ENCODE peak calls at places on chromosomes 11 and 22, in four cellular contexts. O is PC-3, A is heart right ventricle, E is substantia nigra. Q is an unnamed sample.

GRCh38 chr22:26139320-26139719 is 29.9 kb upstream of the SEZ6L start:
- DNase-seq in O (no peak), A (peak; percentile 10), E (peak; percentile 65), Q (no peak)

GRCh38 chr11:110147965-110148709 is 54.9 kb downstream of the ZC3H12C start:
- DNase-seq in O (peak; percentile 65), A (no peak), E (no peak), Q (no peak)

GRCh38 chr22:19900707-19901436 is 40.7 kb upstream of the COMT start:
- DNase-seq in O (no peak), A (no peak), E (no peak), Q (no peak)

GRCh38 chr11:75376175-75376574 is 23.1 kb upstream of the RPS3 start:
- DNase-seq in O (peak; percentile 15), A (no peak), E (no peak), Q (no peak)

GRCh38 chr22:20639343-20639742 is 131.9 kb downstream of the MED15 start:
- DNase-seq in O (no peak), A (no peak), E (no peak), Q (no peak)

GRCh38 chr11:16612801-16613400 is 125.5 kb upstream of the C11orf58 start:
- DNase-seq in O (no peak), A (peak; percentile 31), E (no peak), Q (no peak)

GRCh38 chr11:109237636-109238035 is 184.4 kb upstream of the C11orf87 start:
- DNase-seq in O (no peak), A (no peak), E (no peak), Q (no peak)

GRCh38 chr11:123195182-123196059 is at the start of gene CLMP:
- DNase-seq in O (peak; percentile 62), A (no peak), E (peak; percentile 48), Q (peak; percentile 54)

GRCh38 chr11:19962795-19963163 is 197.5 kb downstream of the DBX1 start:
- DNase-seq in O (no peak), A (no peak), E (no peak), Q (no peak)

GRCh38 chr11:3208272-3208671 is 10.3 kb downstream of the MRGPRG start:
- DNase-seq in O (no peak), A (no peak), E (no peak), Q (no peak)

GRCh38 chr22:36743011-36743410 is 32.9 kb downstream of the IFT27 start:
- DNase-seq in O (no peak), A (no peak), E (no peak), Q (no peak)

GRCh38 chr11:77278595-77279506 is 22.6 kb downstream of the GDPD4 start:
- DNase-seq in O (peak; percentile 80), A (no peak), E (no peak), Q (no peak)

GRCh38 chr22:48940988-48941902 is 886.4 kb downstream of the BRD1 start:
- DNase-seq in O (no peak), A (no peak), E (no peak), Q (no peak)

DNA sequence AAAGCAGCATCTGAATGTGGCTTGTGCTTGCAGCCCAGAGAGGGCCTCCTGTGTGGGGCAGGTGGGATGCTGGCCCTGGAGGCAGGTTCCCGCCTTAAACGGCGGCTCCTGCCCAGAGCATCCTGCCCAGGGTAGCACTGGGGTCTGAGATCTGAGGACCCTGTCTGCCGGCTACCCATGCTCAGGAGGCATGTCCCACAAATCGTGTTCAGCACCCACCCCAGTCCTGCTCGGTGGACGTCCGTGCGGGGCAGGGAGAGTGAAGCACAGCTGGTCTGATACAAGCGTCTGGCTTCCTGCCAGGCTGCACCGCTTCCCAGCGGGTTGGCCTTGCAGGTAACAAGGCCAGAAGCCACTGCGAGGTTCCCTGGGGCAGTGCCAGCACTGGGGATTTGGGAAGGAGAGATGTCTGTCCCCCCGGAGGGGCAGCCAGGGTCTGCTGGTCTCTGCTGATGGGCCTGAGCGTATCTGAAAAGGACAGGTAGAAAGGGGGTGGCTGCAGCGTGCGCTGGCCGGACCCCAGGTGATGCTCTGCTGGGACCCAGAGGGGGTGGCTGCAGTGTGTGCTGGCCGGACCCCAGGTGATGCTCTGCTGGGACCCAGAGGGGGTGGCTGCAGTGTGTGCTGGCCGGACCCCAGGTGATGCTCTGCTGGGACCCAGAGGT is 3.6 kb downstream of the TRABD start:
- DNase-seq in O (no peak), A (no peak), E (peak; percentile 91), Q (no peak)
- H3K27ac ChIP-seq in O (no peak overlapping the region), A (no peak overlapping the region), E (peak overlapping the region; percentile 66), Q (peak overlapping the region; percentile 77)

GRCh38 chr11:60948251-60948650 is 3.7 kb downstream of the SLC15A3 start:
- DNase-seq in O (no peak), A (no peak), E (no peak), Q (no peak)
- H3K27ac ChIP-seq in O (no peak overlapping the region), A (no peak overlapping the region), E (no peak overlapping the region), Q (no peak overlapping the region)

DNA sequence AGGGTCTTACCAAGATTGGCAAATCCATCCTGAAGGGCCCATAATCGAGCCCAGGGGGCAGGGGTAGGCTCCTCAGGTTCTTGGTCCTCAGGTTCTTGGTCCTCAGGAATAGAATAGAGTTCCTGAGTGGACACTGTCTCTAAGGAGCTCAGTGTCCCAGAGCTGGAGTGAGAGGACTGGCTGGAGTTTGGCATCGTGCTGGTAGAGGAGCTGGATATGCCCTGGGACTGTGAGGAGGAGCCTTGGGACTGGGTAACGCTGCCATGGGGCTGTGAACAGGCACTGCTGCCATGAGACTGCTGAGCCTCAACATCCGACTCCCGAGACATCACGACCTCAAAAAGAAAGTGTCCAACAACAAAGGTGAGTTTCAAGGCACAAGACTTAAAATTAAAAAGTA is 7.2 kb downstream of the CHEK2 start:
- DNase-seq in O (no peak), A (no peak), E (no peak), Q (no peak)
- H3K27ac ChIP-seq in O (no peak overlapping the region), A (no peak overlapping the region), E (no peak overlapping the region), Q (no peak overlapping the region)

DNA sequence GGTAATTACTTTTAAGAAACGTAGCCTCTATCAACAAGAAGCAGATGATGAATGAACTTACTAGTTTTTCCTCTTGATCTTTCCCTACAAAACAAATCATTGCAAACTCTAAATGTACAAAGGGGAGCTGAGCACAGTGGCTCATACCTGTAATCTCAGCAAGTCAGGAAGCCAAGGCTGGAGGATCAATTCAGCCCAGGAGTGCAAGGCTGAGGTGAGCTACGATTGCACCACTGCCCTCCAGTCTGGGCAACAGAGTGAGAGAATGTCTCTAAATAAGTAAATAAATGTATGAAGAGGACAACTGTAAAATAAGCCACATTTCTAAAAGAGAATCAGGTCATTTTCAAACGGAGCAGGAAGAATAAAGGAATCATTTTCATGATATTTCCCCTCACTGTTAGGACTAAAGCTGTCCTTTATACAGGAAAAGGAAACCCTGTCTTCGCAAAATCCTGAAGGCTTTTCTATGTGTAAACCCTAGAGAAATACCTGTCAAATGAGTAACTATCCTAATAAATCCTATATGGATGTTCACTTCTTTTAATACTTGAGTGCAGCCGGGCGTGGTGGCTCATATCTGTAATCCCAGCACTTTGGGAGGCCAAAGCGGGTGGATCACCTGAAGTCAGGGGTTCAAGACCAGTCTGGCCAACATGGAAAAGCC is 41.2 kb downstream of the RRAS2 start:
- DNase-seq in O (peak; percentile 74), A (no peak), E (no peak), Q (no peak)
- H3K27ac ChIP-seq in O (peak overlapping the region; percentile 69), A (no peak overlapping the region), E (no peak overlapping the region), Q (no peak overlapping the region)

GRCh38 chr11:73758451-73758850 is 2.4 kb downstream of the RAB6A start:
- DNase-seq in O (no peak), A (no peak), E (no peak), Q (no peak)
- H3K27ac ChIP-seq in O (no peak overlapping the region), A (no peak overlapping the region), E (no peak overlapping the region), Q (no peak overlapping the region)

GRCh38 chr22:22161924-22162851 is 82.4 kb upstream of the VPREB1 start:
- DNase-seq in O (no peak), A (no peak), E (no peak), Q (no peak)
- H3K27ac ChIP-seq in O (no peak overlapping the region), A (no peak overlapping the region), E (no peak overlapping the region), Q (no peak overlapping the region)

DNA sequence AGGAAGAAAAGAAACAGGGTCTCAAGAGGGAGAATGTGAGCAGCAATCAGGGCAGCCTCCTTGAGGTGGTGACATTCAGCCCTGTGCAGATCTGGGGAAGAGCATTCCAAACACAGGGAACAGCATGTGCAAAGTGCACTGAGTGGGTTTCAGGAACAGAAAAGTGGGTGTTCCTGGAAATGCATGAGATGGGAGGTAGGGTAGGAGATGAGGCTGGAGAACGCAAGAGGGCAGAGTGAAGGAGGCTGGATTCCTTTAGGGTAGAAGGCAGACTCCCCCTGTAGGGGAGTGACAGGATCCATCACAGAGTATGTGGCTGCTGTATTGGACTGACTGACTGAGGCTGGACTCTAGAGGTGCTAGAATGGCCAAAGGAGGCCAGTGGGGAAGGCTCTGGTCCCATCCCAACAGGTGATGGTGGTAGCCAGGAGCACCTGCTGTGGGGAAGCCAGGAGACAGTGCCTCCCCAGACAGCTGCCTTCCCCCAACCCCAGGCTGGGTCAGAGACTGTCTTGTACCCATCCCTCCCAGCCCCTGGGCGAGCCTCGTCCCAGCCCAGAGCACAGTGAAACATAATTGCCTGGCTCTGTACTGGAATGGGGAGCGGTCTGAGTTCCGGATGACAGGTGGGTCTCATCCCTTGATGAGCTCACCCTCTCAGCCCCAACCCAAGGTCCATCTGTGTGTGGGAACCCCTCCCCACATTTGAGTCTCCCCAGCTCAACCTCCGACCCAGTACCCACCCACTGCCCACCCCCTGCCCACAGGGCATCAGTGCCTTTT is 419.4 kb downstream of the MN1 start:
- DNase-seq in O (no peak), A (no peak), E (no peak), Q (no peak)
- H3K27ac ChIP-seq in O (no peak overlapping the region), A (no peak overlapping the region), E (no peak overlapping the region), Q (no peak overlapping the region)

GRCh38 chr11:83715927-83716525 is 429.9 kb upstream of the CCDC90B start:
- DNase-seq in O (no peak), A (no peak), E (no peak), Q (no peak)
- H3K27ac ChIP-seq in O (no peak overlapping the region), A (no peak overlapping the region), E (no peak overlapping the region), Q (no peak overlapping the region)

GRCh38 chr11:68439355-68440065 is 21.0 kb upstream of the PPP6R3 start:
- DNase-seq in O (no peak), A (no peak), E (no peak), Q (no peak)
- H3K27ac ChIP-seq in O (no peak overlapping the region), A (no peak overlapping the region), E (no peak overlapping the region), Q (no peak overlapping the region)

GRCh38 chr11:132531921-132532320 is 1000.4 kb downstream of the OPCML start:
- DNase-seq in O (no peak), A (no peak), E (no peak), Q (no peak)
- H3K27ac ChIP-seq in O (no peak overlapping the region), A (no peak overlapping the region), E (no peak overlapping the region), Q (no peak overlapping the region)